ENCODE peak calls at places on chromosomes 12 and 14, in six cellular contexts. F is ascending aorta; R is A549; S is HCEC 1CT; P is NCI-H748 treated with DMSO at 0.1 percent for 48 hours; I is stimulated activated effector memory CD8-positive, alpha-beta T cell treated with anti-CD3 and anti-CD28 coated beads, Interleukin-12 subunit alpha, Interleukin-12 subunit beta, amount 100 ng/mL, for 72 hours. O is an unnamed sample.

GRCh38 chr12:122888232-122888752 is 7.6 kb downstream of the VPS37B start:
- DNase-seq in F (no peak), I (peak), R (peak), P (peak), S (peak), O (no peak)

GRCh38 chr14:92974541-92975345 is 51.8 kb downstream of the CHGA start:
- DNase-seq in F (no peak), R (no peak), I (no peak), P (no peak), S (no peak), O (no peak)

GRCh38 chr14:95327558-95328374 is 8.1 kb upstream of the CLMN start:
- DNase-seq in S (no peak), P (no peak), F (no peak), R (no peak), I (no peak), O (no peak)

GRCh38 chr14:56005580-56006053 is 112.6 kb upstream of the PELI2 start:
- DNase-seq in F (no peak), R (no peak), I (no peak), S (peak), P (no peak), O (no peak)

GRCh38 chr12:123071401-123072304 is 79.2 kb downstream of the PITPNM2 start:
- DNase-seq in F (no peak), I (no peak), P (no peak), S (no peak), R (no peak), O (peak)

GRCh38 chr14:75294649-75295033 is 16.0 kb downstream of the FOS start:
- DNase-seq in P (no peak), I (no peak), S (no peak), R (peak), F (no peak), O (peak)

GRCh38 chr14:74364271-74364880 is 16.1 kb downstream of the VRTN start:
- DNase-seq in R (no peak), F (no peak), S (no peak), I (no peak), P (no peak), O (no peak)

GRCh38 chr14:20632448-20632830 is 9.1 kb downstream of the OR6S1 start:
- DNase-seq in S (no peak), F (no peak), R (no peak), P (no peak), I (peak), O (no peak)

GRCh38 chr14:33573296-33573695 is 377.6 kb downstream of the EGLN3 start:
- DNase-seq in P (no peak), S (no peak), R (no peak), I (no peak), F (no peak), O (no peak)

GRCh38 chr12:106084048-106084671 is 54.6 kb downstream of the NUAK1 start:
- DNase-seq in I (no peak), S (peak), F (no peak), R (peak), P (no peak), O (no peak)

GRCh38 chr14:69038449-69039286 is 59.6 kb upstream of the ACTN1 start:
- DNase-seq in S (peak), R (peak), F (no peak), P (no peak), I (no peak), O (no peak)

GRCh38 chr14:32933943-32934890 is 4.5 kb upstream of the NPAS3 start:
- DNase-seq in F (no peak), P (peak), S (no peak), I (no peak), R (no peak), O (peak)

GRCh38 chr12:114213055-114213561 is 192.8 kb downstream of the TBX5 start:
- DNase-seq in F (no peak), P (no peak), R (no peak), S (no peak), I (no peak), O (no peak)

GRCh38 chr12:112340235-112340634 is 42.0 kb downstream of the HECTD4 start:
- DNase-seq in F (no peak), P (no peak), S (no peak), I (no peak), R (no peak), O (no peak)

GRCh38 chr14:105473033-105473676 is 1.5 kb upstream of the CRIP2 start:
- DNase-seq in I (no peak), F (peak), P (no peak), S (no peak), R (no peak), O (no peak)

GRCh38 chr12:105409881-105410471 is 79.5 kb downstream of the C12orf75 start:
- DNase-seq in R (no peak), F (no peak), I (no peak), S (no peak), P (peak), O (no peak)

GRCh38 chr12:108635997-108636808 is 2.5 kb upstream of the SELPLG start:
- DNase-seq in I (no peak), P (no peak), R (no peak), F (no peak), S (no peak), O (no peak)

GRCh38 chr12:122963928-122964240 is 2.4 kb downstream of the ABCB9 start:
- DNase-seq in F (no peak), S (no peak), P (no peak), I (no peak), R (no peak), O (peak)

GRCh38 chr12:6961695-6962284 is 8.7 kb downstream of the PHB2 start:
- DNase-seq in P (peak), I (no peak), R (peak), S (peak), F (no peak), O (peak)

GRCh38 chr12:30694971-30695326 is 720 bp downstream of the IPO8 start:
- DNase-seq in F (no peak), P (no peak), S (peak), I (no peak), R (peak), O (no peak)

GRCh38 chr12:84585996-84586395 is 326.6 kb downstream of the SLC6A15 start:
- DNase-seq in R (no peak), F (no peak), I (no peak), P (no peak), S (no peak), O (no peak)

GRCh38 chr12:21613931-21614330 is 9.3 kb upstream of the GYS2 start:
- DNase-seq in R (no peak), S (peak), I (no peak), F (no peak), P (peak), O (no peak)

GRCh38 chr12:111408116-111408440 is 2.4 kb downstream of the SH2B3 start:
- DNase-seq in F (no peak), R (no peak), I (no peak), P (no peak), S (peak), O (no peak)

GRCh38 chr14:23644919-23645336 is 8.8 kb downstream of the DHRS2 start:
- DNase-seq in S (no peak), F (no peak), R (no peak), I (no peak), P (no peak), O (no peak)

GRCh38 chr14:75654127-75654732 is 6.4 kb downstream of the ERG28 start:
- DNase-seq in R (peak), P (peak), S (peak), I (peak), F (peak), O (peak)

GRCh38 chr12:56634837-56635538 is 4.9 kb upstream of the BAZ2A start:
- DNase-seq in S (peak), R (peak), I (peak), F (no peak), P (peak), O (peak)

GRCh38 chr14:98896476-98896875 is 375.5 kb downstream of the BCL11B start:
- DNase-seq in R (no peak), I (no peak), F (no peak), P (no peak), S (no peak), O (no peak)

GRCh38 chr12:124392991-124393790 is 98.3 kb downstream of the RFLNA start:
- DNase-seq in I (no peak), S (peak), R (no peak), F (peak), P (no peak), O (peak)

GRCh38 chr12:38279756-38280155 is 36.8 kb upstream of the ALG10B start:
- DNase-seq in F (no peak), R (no peak), S (no peak), I (no peak), P (no peak), O (no peak)

GRCh38 chr14:22887260-22887989 is 4.4 kb downstream of the REM2 start:
- DNase-seq in I (no peak), S (peak), F (no peak), P (peak), R (peak), O (no peak)